ENCODE peak calls at places on chromosomes 3 and 15, in four cellular contexts. O, A, M and C are unnamed samples.

GRCh38 chr3:84487296-84487695 is 471.5 kb upstream of the CADM2 start:
- DNase-seq in M (no peak), O (no peak), A (no peak), C (no peak)

GRCh38 chr15:90729266-90729665 is 12.1 kb downstream of the BLM start:
- DNase-seq in O (no peak), A (no peak), M (no peak), C (no peak)

GRCh38 chr15:78914027-78914764 is 30.6 kb downstream of the CTSH start:
- DNase-seq in M (no peak), O (no peak), A (peak), C (no peak)

GRCh38 chr3:181362378-181362777 is 349.3 kb upstream of the SOX2 start:
- DNase-seq in A (no peak), O (no peak), M (no peak), C (no peak)

GRCh38 chr3:126049289-126050049 is 34.5 kb downstream of the SLC41A3 start:
- DNase-seq in A (no peak), O (no peak), M (no peak), C (no peak)

GRCh38 chr15:99105516-99106341 is 849 bp downstream of the SYNM start:
- DNase-seq in O (no peak), M (peak), A (peak), C (peak)

GRCh38 chr3:40580494-40581091 is 55.8 kb downstream of the ZNF621 start:
- DNase-seq in A (peak), M (peak), O (peak), C (peak)

GRCh38 chr15:49421991-49422390 is 1.1 kb upstream of the FGF7 start:
- DNase-seq in M (no peak), A (no peak), O (peak), C (peak)

GRCh38 chr3:188432826-188433525 is 279.0 kb downstream of the LPP start:
- DNase-seq in M (no peak), A (no peak), O (no peak), C (peak)

GRCh38 chr3:72379500-72380187 is 468.6 kb downstream of the SHQ1 start:
- DNase-seq in A (no peak), O (no peak), M (no peak), C (no peak)

GRCh38 chr3:256501-256900 is 59.9 kb downstream of the CHL1 start:
- DNase-seq in A (no peak), O (no peak), M (no peak), C (no peak)

GRCh38 chr15:74233864-74234597 is 2.1 kb upstream of the CCDC33 start:
- DNase-seq in O (no peak), M (no peak), A (no peak), C (no peak)

GRCh38 chr3:160956785-160957184 is 148.4 kb downstream of the B3GALNT1 start:
- DNase-seq in O (no peak), M (no peak), A (no peak), C (peak)

GRCh38 chr15:48336940-48337339 is 5.7 kb downstream of the DUT start:
- DNase-seq in O (peak), A (peak), M (no peak), C (peak)

GRCh38 chr3:14157951-14158350 is 20.4 kb downstream of the XPC start:
- DNase-seq in M (no peak), A (no peak), O (no peak), C (no peak)

GRCh38 chr15:57562220-57562769 is 29.4 kb upstream of the MYZAP start:
- DNase-seq in M (no peak), A (no peak), O (no peak), C (no peak)

GRCh38 chr15:28981351-28981720 is 95.6 kb downstream of the APBA2 start:
- DNase-seq in M (no peak), O (no peak), A (no peak), C (no peak)

GRCh38 chr3:52857870-52858269 is 23.1 kb upstream of the MUSTN1 start:
- DNase-seq in M (no peak), A (no peak), O (no peak), C (no peak)

GRCh38 chr3:3200632-3201212 is 21.2 kb upstream of the CRBN start:
- DNase-seq in O (peak), A (peak), M (no peak), C (peak)

GRCh38 chr3:9947025-9947995 is 4.9 kb downstream of the PRRT3 start:
- DNase-seq in O (no peak), M (peak), A (peak), C (peak)

GRCh38 chr3:53239800-53240199 is 16.0 kb downstream of the TKT start:
- DNase-seq in O (no peak), M (no peak), A (no peak), C (no peak)

GRCh38 chr3:194276768-194277546 is 74.2 kb downstream of the CPN2 start:
- DNase-seq in A (no peak), M (no peak), O (no peak), C (peak)

GRCh38 chr3:25429441-25429907 is 1.4 kb downstream of the RARB start:
- DNase-seq in O (no peak), M (no peak), A (no peak), C (no peak)

GRCh38 chr3:177792363-177793030 is 595.2 kb upstream of the TBL1XR1 start:
- DNase-seq in M (no peak), A (no peak), O (no peak), C (peak)

GRCh38 chr3:124558898-124559649 is 171.2 kb upstream of the UMPS start:
- DNase-seq in A (peak), O (no peak), M (no peak), C (peak)

GRCh38 chr15:31345606-31346366 is 19.2 kb downstream of the KLF13 start:
- DNase-seq in M (no peak), A (no peak), O (no peak), C (no peak)

GRCh38 chr3:127078626-127079025 is 95.7 kb downstream of the PLXNA1 start:
- DNase-seq in O (no peak), M (no peak), A (no peak), C (no peak)

GRCh38 chr15:34336947-34337556 is 529 bp downstream of the SLC12A6 start:
- DNase-seq in M (no peak), A (no peak), O (no peak), C (no peak)

GRCh38 chr3:2468816-2469215 is 370.1 kb downstream of the CNTN4 start:
- DNase-seq in M (no peak), O (no peak), A (no peak), C (no peak)

GRCh38 chr3:185200639-185201038 is 47.8 kb upstream of the C3orf70 start:
- DNase-seq in M (no peak), A (no peak), O (peak), C (peak)

GRCh38 chr15:51737538-51738305 is at the start of gene LYSMD2:
- DNase-seq in A (peak), O (peak), M (no peak), C (peak)

GRCh38 chr3:129120254-129121004 is 1.2 kb downstream of the RAB43 start:
- DNase-seq in M (peak), O (peak), A (peak), C (peak)

DNA sequence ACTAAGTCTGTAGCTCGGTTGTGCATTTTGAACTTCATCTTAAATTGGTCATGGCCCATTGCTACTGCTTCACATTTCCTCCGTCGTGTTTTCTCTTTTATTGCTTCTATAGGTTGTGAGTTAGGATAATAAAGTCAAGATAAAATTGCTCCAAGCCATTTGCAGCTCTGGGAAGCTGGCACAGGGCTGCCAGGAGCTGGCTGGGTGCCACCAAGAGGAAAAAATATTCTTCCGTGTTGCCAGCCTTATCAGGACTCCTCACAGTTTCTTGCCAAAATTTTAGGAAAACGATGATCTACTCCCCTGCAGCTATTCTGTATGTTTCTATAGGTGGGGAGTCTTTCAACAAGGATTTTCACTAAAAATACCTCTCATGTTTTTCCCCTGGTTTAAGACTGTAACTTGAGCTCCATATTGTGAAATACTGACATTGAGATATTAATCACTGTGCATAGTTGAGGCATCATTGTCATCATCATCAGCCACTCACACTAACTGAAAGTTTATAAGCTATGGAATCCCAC is 55.5 kb upstream of the PIAS1 start:
- DNase-seq in A (peak), M (no peak), O (no peak), C (peak)
- TF ChIP-seq MAFK in A (no peak), M (no peak), O (no peak), C (no peak)

GRCh38 chr3:115244350-115244749 is 97.3 kb upstream of the ZBTB20 start:
- DNase-seq in M (no peak), O (no peak), A (no peak), C (no peak)

GRCh38 chr3:115248274-115248673 is 101.2 kb upstream of the ZBTB20 start:
- DNase-seq in M (no peak), O (no peak), A (no peak), C (peak)

GRCh38 chr3:115245899-115246298 is 98.8 kb upstream of the ZBTB20 start:
- DNase-seq in A (no peak), O (no peak), M (no peak), C (no peak)

GRCh38 chr3:115246621-115247020 is 99.5 kb upstream of the ZBTB20 start:
- DNase-seq in O (no peak), A (no peak), M (no peak), C (peak)

DNA sequence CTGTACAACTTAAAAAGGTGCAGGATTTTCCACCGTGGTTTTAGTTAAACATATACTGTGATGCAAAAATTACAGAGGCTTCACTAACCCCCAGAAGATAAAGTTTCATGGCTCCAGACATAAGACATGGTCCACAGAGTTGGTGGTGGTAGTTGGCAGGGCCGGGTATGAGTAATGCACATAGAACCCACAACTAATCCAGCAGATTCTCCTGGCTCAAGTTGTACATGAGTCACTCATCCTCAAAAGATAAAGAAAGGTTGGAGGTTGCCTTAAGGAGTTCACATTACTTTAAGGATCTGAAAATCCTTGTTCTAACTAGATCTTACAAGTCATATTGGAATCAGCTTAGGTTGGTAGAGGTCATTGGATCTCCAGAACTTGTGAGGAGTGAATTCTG is 98.3 kb upstream of the ZBTB20 start:
- DNase-seq in A (peak), O (peak), M (no peak), C (peak)
- TF ChIP-seq POLR2A in A (no peak), O (no peak), M (no peak), C (no peak)

DNA sequence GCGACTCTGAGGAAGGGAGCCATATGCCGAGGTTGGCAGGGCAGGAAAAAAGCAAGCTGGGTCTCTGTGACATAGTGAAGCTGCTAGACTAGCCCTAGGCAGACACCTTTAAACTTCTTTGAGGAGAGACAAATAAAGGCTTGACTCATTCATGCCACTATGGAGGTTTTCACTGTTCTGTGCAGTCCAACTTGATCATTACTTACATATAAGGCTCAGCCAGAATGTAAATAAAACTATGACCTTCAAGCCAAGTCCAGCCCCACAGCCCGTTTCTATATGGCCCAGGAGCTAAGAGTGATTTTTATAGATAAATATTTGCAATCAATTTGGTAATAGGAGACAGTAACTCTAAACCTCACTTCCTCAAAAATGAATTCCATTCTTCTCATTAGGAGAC is 30.7 kb upstream of the PRICKLE2 start:
- DNase-seq in A (no peak), M (no peak), O (no peak), C (no peak)
- TF ChIP-seq MAFK in A (no peak), M (no peak), O (no peak), C (no peak)

GRCh38 chr15:69160141-69160975 is at the start of gene GLCE:
- DNase-seq in M (peak), O (peak), A (peak), C (peak)
- TF ChIP-seq POLR2A in M (peak), O (peak), A (peak), C (peak)

GRCh38 chr15:41501961-41502786 is 8.5 kb downstream of the ITPKA start:
- DNase-seq in A (no peak), O (no peak), M (no peak), C (no peak)
- TF ChIP-seq MAFK in A (no peak), O (no peak), M (no peak), C (no peak)